ENCODE peak calls at places on chromosomes 7 and 10, in four cellular contexts. One of them, this sample, is unnamed.

GRCh38 chr10:52443419-52444388 is 129.6 kb downstream of the DKK1 start:
- DNase-seq in K562: no peak
- DNase-seq in GM12878: no peak
- DNase-seq in HepG2: peak; percentile 13
- DNase-seq in this sample: no peak

GRCh38 chr10:28681345-28681763 is 4.0 kb downstream of the BAMBI start:
- DNase-seq in HepG2: no peak
- DNase-seq in GM12878: no peak
- DNase-seq in K562: no peak
- DNase-seq in this sample: no peak

GRCh38 chr10:131876021-131876420 is 24.8 kb upstream of the PPP2R2D start:
- DNase-seq in K562: no peak
- DNase-seq in HepG2: no peak
- DNase-seq in GM12878: no peak
- DNase-seq in this sample: no peak

GRCh38 chr10:110493832-110494426 is 3.8 kb upstream of the DUSP5 start:
- DNase-seq in K562: no peak
- DNase-seq in GM12878: no peak
- DNase-seq in HepG2: no peak
- DNase-seq in this sample: no peak

GRCh38 chr10:103493362-103493871 is at the start of gene NEURL1:
- DNase-seq in GM12878: no peak
- DNase-seq in K562: no peak
- DNase-seq in HepG2: no peak
- DNase-seq in this sample: peak; percentile 52

GRCh38 chr7:128191136-128191844 is 49.8 kb upstream of the LEP start:
- DNase-seq in HepG2: no peak
- DNase-seq in K562: no peak
- DNase-seq in GM12878: no peak
- DNase-seq in this sample: no peak

GRCh38 chr7:39073432-39073831 is 95.7 kb downstream of the POU6F2 start:
- DNase-seq in GM12878: no peak
- DNase-seq in HepG2: no peak
- DNase-seq in K562: no peak
- DNase-seq in this sample: peak; percentile 22

GRCh38 chr7:146090023-146090645 is 26.5 kb upstream of the CNTNAP2 start:
- DNase-seq in HepG2: peak; percentile 8
- DNase-seq in GM12878: no peak
- DNase-seq in K562: peak; percentile 53
- DNase-seq in this sample: peak; percentile 37

GRCh38 chr7:94240902-94241301 is 153.8 kb upstream of the COL1A2 start:
- DNase-seq in HepG2: no peak
- DNase-seq in K562: no peak
- DNase-seq in GM12878: no peak
- DNase-seq in this sample: no peak

GRCh38 chr7:43584200-43584586 is 1.3 kb downstream of the STK17A start:
- DNase-seq in GM12878: no peak
- DNase-seq in HepG2: peak; percentile 79
- DNase-seq in K562: no peak
- DNase-seq in this sample: no peak

GRCh38 chr7:112205348-112206237 is 606 bp downstream of the DOCK4 start:
- DNase-seq in K562: peak; percentile 48
- DNase-seq in HepG2: peak; percentile 48
- DNase-seq in GM12878: no peak
- DNase-seq in this sample: peak; percentile 30

GRCh38 chr10:12513003-12513365 is 163.6 kb downstream of the CAMK1D start:
- DNase-seq in K562: no peak
- DNase-seq in HepG2: no peak
- DNase-seq in GM12878: no peak
- DNase-seq in this sample: no peak

GRCh38 chr10:129386415-129387257 is 80.4 kb upstream of the MGMT start:
- DNase-seq in GM12878: no peak
- DNase-seq in K562: no peak
- DNase-seq in HepG2: no peak
- DNase-seq in this sample: no peak

GRCh38 chr7:29345590-29345989 is 151.0 kb downstream of the CHN2 start:
- DNase-seq in HepG2: peak; percentile 38
- DNase-seq in GM12878: no peak
- DNase-seq in K562: no peak
- DNase-seq in this sample: peak; percentile 16

GRCh38 chr7:4700577-4701235 is 18.6 kb downstream of the FOXK1 start:
- DNase-seq in HepG2: no peak
- DNase-seq in K562: no peak
- DNase-seq in GM12878: no peak
- DNase-seq in this sample: no peak

GRCh38 chr7:26038201-26038990 is 113.6 kb upstream of the NFE2L3 start:
- DNase-seq in GM12878: no peak
- DNase-seq in HepG2: no peak
- DNase-seq in K562: no peak
- DNase-seq in this sample: no peak

GRCh38 chr7:83413831-83414230 is 235.1 kb downstream of the SEMA3E start:
- DNase-seq in HepG2: no peak
- DNase-seq in GM12878: no peak
- DNase-seq in K562: no peak
- DNase-seq in this sample: no peak

GRCh38 chr7:101397243-101397642 is 34.6 kb downstream of the COL26A1 start:
- DNase-seq in GM12878: no peak
- DNase-seq in HepG2: no peak
- DNase-seq in K562: no peak
- DNase-seq in this sample: no peak

GRCh38 chr10:71735709-71736569 is 16.4 kb upstream of the C10orf105 start:
- DNase-seq in K562: no peak
- DNase-seq in HepG2: no peak
- DNase-seq in GM12878: no peak
- DNase-seq in this sample: no peak

GRCh38 chr10:68837626-68838322 is 10.4 kb downstream of the STOX1 start:
- DNase-seq in K562: peak; percentile 8
- DNase-seq in HepG2: no peak
- DNase-seq in GM12878: no peak
- DNase-seq in this sample: no peak

GRCh38 chr10:43734716-43735115 is 86.0 kb upstream of the ZNF32 start:
- DNase-seq in K562: no peak
- DNase-seq in GM12878: no peak
- DNase-seq in HepG2: no peak
- DNase-seq in this sample: no peak

GRCh38 chr10:119025336-119025735 is 4.2 kb upstream of the NANOS1 start:
- DNase-seq in HepG2: peak; percentile 40
- DNase-seq in K562: no peak
- DNase-seq in GM12878: no peak
- DNase-seq in this sample: no peak

GRCh38 chr10:4255751-4256150 is 470.7 kb upstream of the KLF6 start:
- DNase-seq in GM12878: no peak
- DNase-seq in HepG2: no peak
- DNase-seq in K562: no peak
- DNase-seq in this sample: no peak

GRCh38 chr10:29612657-29613056 is 22.1 kb downstream of the SVIL start:
- DNase-seq in K562: no peak
- DNase-seq in GM12878: no peak
- DNase-seq in HepG2: no peak
- DNase-seq in this sample: no peak

GRCh38 chr10:62115842-62116241 is 152.8 kb downstream of the RTKN2 start:
- DNase-seq in K562: no peak
- DNase-seq in HepG2: no peak
- DNase-seq in GM12878: no peak
- DNase-seq in this sample: no peak

GRCh38 chr7:23471090-23471859 is 984 bp upstream of the IGF2BP3 start:
- DNase-seq in K562: peak; percentile 82
- DNase-seq in HepG2: peak; percentile 83
- DNase-seq in GM12878: no peak
- DNase-seq in this sample: peak; percentile 63

GRCh38 chr10:2817923-2818322 is 249.4 kb upstream of the PFKP start:
- DNase-seq in K562: no peak
- DNase-seq in HepG2: no peak
- DNase-seq in GM12878: no peak
- DNase-seq in this sample: no peak

GRCh38 chr10:121596668-121597503 is 1.4 kb downstream of the FGFR2 start:
- DNase-seq in GM12878: no peak
- DNase-seq in HepG2: no peak
- DNase-seq in K562: no peak
- DNase-seq in this sample: peak; percentile 58

DNA sequence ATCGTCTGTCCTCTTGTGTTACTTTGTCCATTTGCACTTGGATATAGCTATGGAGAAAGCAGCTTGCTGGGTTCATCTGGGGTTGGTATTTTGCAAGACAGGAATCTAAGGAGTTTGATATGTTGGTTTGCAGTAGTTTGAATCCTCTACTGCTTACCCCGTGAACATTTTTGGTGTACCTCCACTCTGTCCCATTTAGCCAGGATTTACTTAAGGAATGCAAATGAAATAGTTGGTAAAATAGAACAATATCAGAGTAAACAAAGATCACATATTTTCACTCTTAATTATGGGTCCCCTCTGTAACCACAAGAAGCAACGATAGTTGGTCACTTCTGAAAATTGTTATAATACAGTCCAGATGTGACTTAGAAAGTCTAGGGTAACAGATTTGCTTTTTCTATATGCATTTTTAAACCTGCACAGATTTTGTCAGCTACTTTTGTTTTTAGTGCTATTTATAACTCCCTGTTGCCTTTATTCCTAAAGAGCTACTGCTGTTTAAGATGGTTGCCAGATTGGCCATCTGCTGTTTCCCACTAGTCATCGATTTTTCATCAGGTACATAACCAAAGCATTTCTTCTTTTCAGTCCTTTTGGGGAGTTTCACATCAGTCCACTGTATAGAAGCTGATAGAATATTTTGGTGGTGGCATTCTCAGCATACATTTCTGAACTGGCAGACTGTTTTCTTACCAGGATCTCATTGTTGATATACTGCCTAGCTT is 37.6 kb downstream of the MAPK8 start:
- DNase-seq in GM12878: no peak
- DNase-seq in HepG2: no peak
- DNase-seq in K562: no peak
- DNase-seq in this sample: no peak
- TF ChIP-seq FOXK2 in GM12878: no peak
- TF ChIP-seq FOXK2 in HepG2: no peak
- TF ChIP-seq FOXK2 in K562: no peak
- TF ChIP-seq FOXK2 in this sample: no peak

GRCh38 chr7:138569418-138569817 is 109.4 kb downstream of the TRIM24 start:
- DNase-seq in HepG2: no peak
- DNase-seq in K562: no peak
- DNase-seq in GM12878: no peak
- DNase-seq in this sample: no peak
- TF ChIP-seq TARDBP in HepG2: no peak
- TF ChIP-seq TARDBP in K562: no peak
- TF ChIP-seq TARDBP in GM12878: no peak
- TF ChIP-seq TARDBP in this sample: no peak

DNA sequence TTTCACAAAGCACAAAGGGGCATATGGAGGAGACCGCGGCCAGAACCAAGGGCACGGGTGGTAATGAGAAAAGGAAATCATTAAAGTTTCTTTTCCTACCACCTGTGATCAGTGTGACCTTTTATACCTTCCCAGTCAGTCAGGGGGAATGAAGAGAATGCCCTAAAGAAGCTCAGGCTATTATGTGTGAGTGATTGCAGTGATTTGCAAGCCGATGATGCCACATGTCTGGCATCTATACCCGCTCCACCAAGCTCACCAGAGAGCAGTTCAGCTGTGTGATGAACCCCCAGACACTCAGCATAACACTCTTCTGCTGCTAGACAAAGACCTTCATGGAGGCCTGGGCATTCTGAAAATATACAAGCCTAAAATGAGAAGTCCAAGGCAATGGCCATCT is 106.3 kb upstream of the AGK start:
- DNase-seq in GM12878: no peak
- DNase-seq in K562: no peak
- DNase-seq in HepG2: no peak
- DNase-seq in this sample: no peak
- TF ChIP-seq FOXK2 in GM12878: no peak
- TF ChIP-seq FOXK2 in K562: no peak
- TF ChIP-seq FOXK2 in HepG2: no peak
- TF ChIP-seq FOXK2 in this sample: no peak

GRCh38 chr10:20622522-20623270 is 274.4 kb downstream of the NEBL start:
- DNase-seq in K562: no peak
- DNase-seq in HepG2: peak; percentile 6
- DNase-seq in GM12878: no peak
- DNase-seq in this sample: no peak
- TF ChIP-seq TARDBP in K562: no peak
- TF ChIP-seq TARDBP in HepG2: no peak
- TF ChIP-seq TARDBP in GM12878: no peak
- TF ChIP-seq TARDBP in this sample: no peak

GRCh38 chr10:44759122-44759521 is 152.0 kb upstream of the TMEM72 start:
- DNase-seq in HepG2: no peak
- DNase-seq in GM12878: no peak
- DNase-seq in K562: no peak
- DNase-seq in this sample: no peak
- TF ChIP-seq FOXK2 in HepG2: no peak
- TF ChIP-seq FOXK2 in GM12878: no peak
- TF ChIP-seq FOXK2 in K562: no peak
- TF ChIP-seq FOXK2 in this sample: no peak

DNA sequence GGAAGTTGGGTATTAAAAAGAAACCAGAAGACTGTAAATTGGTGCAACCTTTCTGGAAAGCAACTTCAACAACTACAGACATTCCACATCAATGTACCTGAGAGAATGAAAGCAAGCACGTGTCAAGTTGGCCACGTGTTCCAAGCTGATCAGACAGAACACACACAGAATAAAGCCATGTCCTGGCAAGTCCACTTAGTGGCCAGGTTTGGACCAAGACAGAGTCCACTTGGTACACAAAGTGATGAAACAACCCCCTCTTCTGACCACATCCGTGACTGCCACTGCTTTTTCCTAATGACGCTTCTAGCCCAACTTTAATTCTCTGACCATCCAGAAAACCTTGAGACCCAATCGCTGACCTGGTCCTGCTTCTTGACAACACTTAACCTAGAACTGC is 109.4 kb downstream of the ABLIM1 start:
- DNase-seq in HepG2: peak; percentile 80
- DNase-seq in K562: peak; percentile 7
- DNase-seq in GM12878: no peak
- DNase-seq in this sample: peak; percentile 39
- TF ChIP-seq TARDBP in HepG2: no peak
- TF ChIP-seq TARDBP in K562: no peak
- TF ChIP-seq TARDBP in GM12878: no peak
- TF ChIP-seq TARDBP in this sample: no peak

GRCh38 chr7:142629588-142630260 is 119.5 kb upstream of the PRSS1 start:
- DNase-seq in HepG2: no peak
- DNase-seq in K562: no peak
- DNase-seq in GM12878: no peak
- DNase-seq in this sample: no peak
- TF ChIP-seq FOXK2 in HepG2: no peak
- TF ChIP-seq FOXK2 in K562: no peak
- TF ChIP-seq FOXK2 in GM12878: no peak
- TF ChIP-seq FOXK2 in this sample: no peak